ENCODE peak calls at places on chromosomes 16 and 17, in five cellular contexts. One of them, this sample, is unnamed.

GRCh38 chr17:74024871-74025531 is 178.5 kb upstream of the RPL38 start:
- DNase-seq in dorsolateral prefrontal cortex: no peak
- DNase-seq in heart left ventricle: no peak
- DNase-seq in lower leg skin: no peak
- DNase-seq in right lobe of liver: no peak
- DNase-seq in this sample: no peak

GRCh38 chr16:11585460-11586374 is 1.0 kb downstream of the LITAF start:
- DNase-seq in dorsolateral prefrontal cortex: no peak
- DNase-seq in heart left ventricle: peak; percentile 69
- DNase-seq in lower leg skin: no peak
- DNase-seq in right lobe of liver: peak; percentile 64
- DNase-seq in this sample: no peak

GRCh38 chr16:11685844-11686618 is 17.8 kb downstream of the SNN start:
- DNase-seq in dorsolateral prefrontal cortex: no peak
- DNase-seq in heart left ventricle: no peak
- DNase-seq in lower leg skin: no peak
- DNase-seq in right lobe of liver: peak; percentile 30
- DNase-seq in this sample: no peak

GRCh38 chr16:19578378-19578851 is 22.9 kb downstream of the VPS35L start:
- DNase-seq in dorsolateral prefrontal cortex: peak; percentile 84
- DNase-seq in heart left ventricle: no peak
- DNase-seq in lower leg skin: no peak
- DNase-seq in right lobe of liver: no peak
- DNase-seq in this sample: peak; percentile 70

GRCh38 chr17:63843387-63844292 is 1.2 kb upstream of the SMARCD2 start:
- DNase-seq in dorsolateral prefrontal cortex: no peak
- DNase-seq in heart left ventricle: no peak
- DNase-seq in lower leg skin: no peak
- DNase-seq in right lobe of liver: no peak
- DNase-seq in this sample: no peak

GRCh38 chr17:42387663-42388380 is 420 bp downstream of the STAT3 start:
- DNase-seq in dorsolateral prefrontal cortex: peak; percentile 26
- DNase-seq in heart left ventricle: peak; percentile 73
- DNase-seq in lower leg skin: peak; percentile 58
- DNase-seq in right lobe of liver: peak; percentile 67
- DNase-seq in this sample: no peak

GRCh38 chr17:39174907-39175694 is 9.1 kb upstream of the ARL5C start:
- DNase-seq in dorsolateral prefrontal cortex: peak; percentile 70
- DNase-seq in heart left ventricle: peak; percentile 84
- DNase-seq in lower leg skin: no peak
- DNase-seq in right lobe of liver: no peak
- DNase-seq in this sample: peak; percentile 41

GRCh38 chr16:19008245-19008644 is 24.5 kb downstream of the TMC7 start:
- DNase-seq in dorsolateral prefrontal cortex: no peak
- DNase-seq in heart left ventricle: no peak
- DNase-seq in lower leg skin: no peak
- DNase-seq in right lobe of liver: no peak
- DNase-seq in this sample: peak; percentile 74

GRCh38 chr16:27431773-27432599 is 30.0 kb downstream of the IL21R start:
- DNase-seq in dorsolateral prefrontal cortex: no peak
- DNase-seq in heart left ventricle: peak; percentile 29
- DNase-seq in lower leg skin: peak; percentile 11
- DNase-seq in right lobe of liver: peak; percentile 29
- DNase-seq in this sample: no peak

GRCh38 chr17:34723875-34724274 is 144.5 kb downstream of the TMEM132E start:
- DNase-seq in dorsolateral prefrontal cortex: peak; percentile 5
- DNase-seq in heart left ventricle: no peak
- DNase-seq in lower leg skin: no peak
- DNase-seq in right lobe of liver: peak; percentile 17
- DNase-seq in this sample: no peak

GRCh38 chr17:1601571-1601970 is 27.1 kb downstream of the SLC43A2 start:
- DNase-seq in dorsolateral prefrontal cortex: no peak
- DNase-seq in heart left ventricle: no peak
- DNase-seq in lower leg skin: no peak
- DNase-seq in right lobe of liver: no peak
- DNase-seq in this sample: no peak

GRCh38 chr16:28580726-28581315 is 16.0 kb downstream of the SULT1A2 start:
- DNase-seq in dorsolateral prefrontal cortex: no peak
- DNase-seq in heart left ventricle: no peak
- DNase-seq in lower leg skin: no peak
- DNase-seq in right lobe of liver: no peak
- DNase-seq in this sample: no peak

GRCh38 chr17:40122944-40123810 is 1.4 kb downstream of the MSL1 start:
- DNase-seq in dorsolateral prefrontal cortex: no peak
- DNase-seq in heart left ventricle: peak; percentile 77
- DNase-seq in lower leg skin: no peak
- DNase-seq in right lobe of liver: peak; percentile 67
- DNase-seq in this sample: no peak

GRCh38 chr17:46074540-46074939 is 75.5 kb downstream of the STH start:
- DNase-seq in dorsolateral prefrontal cortex: no peak
- DNase-seq in heart left ventricle: no peak
- DNase-seq in lower leg skin: no peak
- DNase-seq in right lobe of liver: no peak
- DNase-seq in this sample: no peak

GRCh38 chr17:10210151-10210574 is 11.8 kb upstream of the GAS7 start:
- DNase-seq in dorsolateral prefrontal cortex: no peak
- DNase-seq in heart left ventricle: no peak
- DNase-seq in lower leg skin: no peak
- DNase-seq in right lobe of liver: no peak
- DNase-seq in this sample: peak; percentile 29

GRCh38 chr16:63806794-63807506 is 1314.9 kb downstream of the CDH11 start:
- DNase-seq in dorsolateral prefrontal cortex: no peak
- DNase-seq in heart left ventricle: no peak
- DNase-seq in lower leg skin: no peak
- DNase-seq in right lobe of liver: no peak
- DNase-seq in this sample: no peak

GRCh38 chr16:88703486-88704309 is 2.5 kb downstream of the RNF166 start:
- DNase-seq in dorsolateral prefrontal cortex: peak; percentile 65
- DNase-seq in heart left ventricle: peak; percentile 81
- DNase-seq in lower leg skin: no peak
- DNase-seq in right lobe of liver: no peak
- DNase-seq in this sample: no peak

GRCh38 chr17:77076046-77076882 is 64.5 kb upstream of the SEC14L1 start:
- DNase-seq in dorsolateral prefrontal cortex: no peak
- DNase-seq in heart left ventricle: no peak
- DNase-seq in lower leg skin: no peak
- DNase-seq in right lobe of liver: no peak
- DNase-seq in this sample: no peak

GRCh38 chr17:17119533-17119932 is 77.3 kb downstream of the MPRIP start:
- DNase-seq in dorsolateral prefrontal cortex: no peak
- DNase-seq in heart left ventricle: peak; percentile 69
- DNase-seq in lower leg skin: no peak
- DNase-seq in right lobe of liver: no peak
- DNase-seq in this sample: no peak

GRCh38 chr17:63929860-63930766 is 2.0 kb downstream of the CD79B start:
- DNase-seq in dorsolateral prefrontal cortex: no peak
- DNase-seq in heart left ventricle: peak; percentile 55
- DNase-seq in lower leg skin: peak; percentile 34
- DNase-seq in right lobe of liver: no peak
- DNase-seq in this sample: no peak

GRCh38 chr16:29877266-29877961 is 14.4 kb upstream of the CDIPT start:
- DNase-seq in dorsolateral prefrontal cortex: no peak
- DNase-seq in heart left ventricle: no peak
- DNase-seq in lower leg skin: no peak
- DNase-seq in right lobe of liver: no peak
- DNase-seq in this sample: no peak

GRCh38 chr16:2339521-2340484 is 725 bp downstream of the ABCA3 start:
- DNase-seq in dorsolateral prefrontal cortex: peak; percentile 66
- DNase-seq in heart left ventricle: peak; percentile 84
- DNase-seq in lower leg skin: no peak
- DNase-seq in right lobe of liver: peak; percentile 60
- DNase-seq in this sample: no peak

GRCh38 chr17:79844869-79845600 is 5.8 kb upstream of the CBX4 start:
- DNase-seq in dorsolateral prefrontal cortex: no peak
- DNase-seq in heart left ventricle: peak; percentile 84
- DNase-seq in lower leg skin: no peak
- DNase-seq in right lobe of liver: peak; percentile 74
- DNase-seq in this sample: no peak

GRCh38 chr17:68356520-68356919 is 65.2 kb downstream of the ARSG start:
- DNase-seq in dorsolateral prefrontal cortex: no peak
- DNase-seq in heart left ventricle: no peak
- DNase-seq in lower leg skin: no peak
- DNase-seq in right lobe of liver: no peak
- DNase-seq in this sample: peak; percentile 84

GRCh38 chr17:58492238-58493121 is 4.3 kb upstream of the HSF5 start:
- DNase-seq in dorsolateral prefrontal cortex: no peak
- DNase-seq in heart left ventricle: no peak
- DNase-seq in lower leg skin: no peak
- DNase-seq in right lobe of liver: no peak
- DNase-seq in this sample: no peak

GRCh38 chr17:43830510-43831145 is 2.3 kb downstream of the MPP3 start:
- DNase-seq in dorsolateral prefrontal cortex: no peak
- DNase-seq in heart left ventricle: no peak
- DNase-seq in lower leg skin: no peak
- DNase-seq in right lobe of liver: no peak
- DNase-seq in this sample: no peak

GRCh38 chr16:23704772-23705516 is 8.1 kb downstream of the ERN2 start:
- DNase-seq in dorsolateral prefrontal cortex: no peak
- DNase-seq in heart left ventricle: no peak
- DNase-seq in lower leg skin: no peak
- DNase-seq in right lobe of liver: no peak
- DNase-seq in this sample: no peak

GRCh38 chr16:23434380-23434779 is 18.6 kb downstream of the COG7 start:
- DNase-seq in dorsolateral prefrontal cortex: no peak
- DNase-seq in heart left ventricle: no peak
- DNase-seq in lower leg skin: no peak
- DNase-seq in right lobe of liver: no peak
- DNase-seq in this sample: peak; percentile 64

GRCh38 chr17:43025290-43025657 is 243 bp downstream of the RND2 start:
- DNase-seq in dorsolateral prefrontal cortex: no peak
- DNase-seq in heart left ventricle: no peak
- DNase-seq in lower leg skin: no peak
- DNase-seq in right lobe of liver: no peak
- DNase-seq in this sample: no peak

GRCh38 chr17:27817731-27818130 is 17.4 kb upstream of the NOS2 start:
- DNase-seq in dorsolateral prefrontal cortex: no peak
- DNase-seq in heart left ventricle: no peak
- DNase-seq in lower leg skin: no peak
- DNase-seq in right lobe of liver: no peak
- DNase-seq in this sample: no peak

GRCh38 chr17:296382-296781 is 56.2 kb downstream of the RPH3AL start:
- DNase-seq in dorsolateral prefrontal cortex: peak; percentile 1
- DNase-seq in heart left ventricle: peak; percentile 40
- DNase-seq in lower leg skin: no peak
- DNase-seq in right lobe of liver: peak; percentile 39
- DNase-seq in this sample: no peak

DNA sequence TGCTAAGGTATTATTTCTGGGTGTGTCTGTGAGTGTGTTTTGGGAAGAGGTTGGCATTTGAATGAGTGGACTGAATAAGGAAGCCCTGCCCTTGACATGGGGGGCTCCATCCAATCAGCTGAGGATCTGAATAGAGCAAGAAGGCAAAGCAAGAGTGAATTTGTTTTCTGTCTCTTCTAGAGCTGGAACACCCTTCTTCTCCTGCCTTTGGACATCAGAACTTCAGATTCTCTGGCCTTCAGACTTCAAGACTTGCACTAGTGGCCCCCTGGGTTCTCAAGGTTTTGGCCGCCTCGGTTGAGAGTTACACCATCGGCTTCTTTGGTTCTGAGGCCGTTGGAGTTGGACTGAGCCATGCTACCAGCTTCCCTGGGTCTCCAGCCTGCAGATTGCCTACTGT is 448.6 kb downstream of the SHISA9 start:
- DNase-seq in dorsolateral prefrontal cortex: no peak
- DNase-seq in heart left ventricle: no peak
- DNase-seq in lower leg skin: no peak
- DNase-seq in right lobe of liver: no peak
- DNase-seq in this sample: no peak
- TF ChIP-seq CTCF in dorsolateral prefrontal cortex: no peak
- TF ChIP-seq CTCF in heart left ventricle: no peak
- TF ChIP-seq CTCF in lower leg skin: no peak
- TF ChIP-seq CTCF in right lobe of liver: no peak
- TF ChIP-seq CTCF in this sample: no peak

GRCh38 chr16:703406-703805 is 2.2 kb downstream of the FBXL16 start:
- DNase-seq in dorsolateral prefrontal cortex: no peak
- DNase-seq in heart left ventricle: no peak
- DNase-seq in lower leg skin: no peak
- DNase-seq in right lobe of liver: no peak
- DNase-seq in this sample: no peak

GRCh38 chr16:702341-702740 is 3.3 kb downstream of the FBXL16 start:
- DNase-seq in dorsolateral prefrontal cortex: no peak
- DNase-seq in heart left ventricle: no peak
- DNase-seq in lower leg skin: no peak
- DNase-seq in right lobe of liver: no peak
- DNase-seq in this sample: no peak

GRCh38 chr16:704047-704446 is 1.6 kb downstream of the FBXL16 start:
- DNase-seq in dorsolateral prefrontal cortex: no peak
- DNase-seq in heart left ventricle: no peak
- DNase-seq in lower leg skin: no peak
- DNase-seq in right lobe of liver: no peak
- DNase-seq in this sample: no peak

GRCh38 chr16:698911-699671 is 6.5 kb downstream of the FBXL16 start:
- DNase-seq in dorsolateral prefrontal cortex: no peak
- DNase-seq in heart left ventricle: no peak
- DNase-seq in lower leg skin: no peak
- DNase-seq in right lobe of liver: no peak
- DNase-seq in this sample: no peak

GRCh38 chr16:700684-701584 is 4.7 kb downstream of the FBXL16 start:
- DNase-seq in dorsolateral prefrontal cortex: peak; percentile 67
- DNase-seq in heart left ventricle: no peak
- DNase-seq in lower leg skin: no peak
- DNase-seq in right lobe of liver: no peak
- DNase-seq in this sample: no peak
- H3K4me3 ChIP-seq in dorsolateral prefrontal cortex: peak overlapping the region; percentile 68
- H3K4me3 ChIP-seq in heart left ventricle: no peak overlapping the region
- H3K4me3 ChIP-seq in lower leg skin: no peak overlapping the region
- H3K4me3 ChIP-seq in right lobe of liver: no peak overlapping the region
- H3K4me3 ChIP-seq in this sample: no peak overlapping the region

GRCh38 chr16:49337814-49338350 is 35.7 kb upstream of the C16orf78 start:
- DNase-seq in dorsolateral prefrontal cortex: no peak
- DNase-seq in heart left ventricle: no peak
- DNase-seq in lower leg skin: no peak
- DNase-seq in right lobe of liver: no peak
- DNase-seq in this sample: no peak

GRCh38 chr16:49338867-49339266 is 34.7 kb upstream of the C16orf78 start:
- DNase-seq in dorsolateral prefrontal cortex: no peak
- DNase-seq in heart left ventricle: no peak
- DNase-seq in lower leg skin: no peak
- DNase-seq in right lobe of liver: no peak
- DNase-seq in this sample: no peak

GRCh38 chr16:49341706-49342105 is 31.9 kb upstream of the C16orf78 start:
- DNase-seq in dorsolateral prefrontal cortex: no peak
- DNase-seq in heart left ventricle: no peak
- DNase-seq in lower leg skin: no peak
- DNase-seq in right lobe of liver: peak; percentile 15
- DNase-seq in this sample: no peak

GRCh38 chr16:49342336-49343265 is 31.0 kb upstream of the C16orf78 start:
- DNase-seq in dorsolateral prefrontal cortex: no peak
- DNase-seq in heart left ventricle: no peak
- DNase-seq in lower leg skin: no peak
- DNase-seq in right lobe of liver: peak; percentile 18
- DNase-seq in this sample: no peak

GRCh38 chr16:49340466-49340865 is 33.1 kb upstream of the C16orf78 start:
- DNase-seq in dorsolateral prefrontal cortex: no peak
- DNase-seq in heart left ventricle: no peak
- DNase-seq in lower leg skin: no peak
- DNase-seq in right lobe of liver: peak; percentile 13
- DNase-seq in this sample: no peak
- TF ChIP-seq CTCF in dorsolateral prefrontal cortex: no peak
- TF ChIP-seq CTCF in heart left ventricle: no peak
- TF ChIP-seq CTCF in lower leg skin: no peak
- TF ChIP-seq CTCF in right lobe of liver: no peak
- TF ChIP-seq CTCF in this sample: no peak

GRCh38 chr17:75641343-75641742 is 8.1 kb downstream of the SMIM5 start:
- DNase-seq in dorsolateral prefrontal cortex: no peak
- DNase-seq in heart left ventricle: peak; percentile 53
- DNase-seq in lower leg skin: no peak
- DNase-seq in right lobe of liver: no peak
- DNase-seq in this sample: no peak
- H3K4me3 ChIP-seq in dorsolateral prefrontal cortex: no peak overlapping the region
- H3K4me3 ChIP-seq in heart left ventricle: no peak overlapping the region
- H3K4me3 ChIP-seq in lower leg skin: no peak overlapping the region
- H3K4me3 ChIP-seq in right lobe of liver: no peak overlapping the region
- H3K4me3 ChIP-seq in this sample: no peak overlapping the region

This sample was measured in astrocyte of the cerebellum.